ENCODE peak calls at places on chromosomes 4 and X, in seven cellular contexts. Y is CD8-positive, alpha-beta T cell; C is AG20443; O is GM06990; S is NCI-H748 treated with DMSO at 0.1 percent for 48 hours; I is NCI-H774; E is ELR. B is an unnamed sample.

GRCh38 chrX:19127649-19128168 is 5.4 kb upstream of the ADGRG2 start:
- DNase-seq in S (no peak), O (no peak), C (no peak), E (no peak), Y (no peak), I (no peak), B (no peak)

GRCh38 chrX:7515681-7516413 is 327.1 kb upstream of the VCX start:
- DNase-seq in I (no peak), E (peak; percentile 52), Y (no peak), S (no peak), O (no peak), C (peak; percentile 2), B (no peak)

GRCh38 chr4:41217020-41217333 is 2.6 kb upstream of the APBB2 start:
- DNase-seq in S (no peak), O (no peak), I (no peak), Y (no peak), E (no peak), C (no peak), B (peak; percentile 26)

GRCh38 chrX:79161655-79162054 is 17.2 kb downstream of the GPR174 start:
- DNase-seq in E (no peak), I (no peak), S (peak; percentile 77), C (no peak), Y (peak; percentile 16), O (peak; percentile 50), B (no peak)

GRCh38 chrX:153357877-153358276 is 23.9 kb downstream of the ZNF275 start:
- DNase-seq in O (no peak), Y (no peak), I (no peak), S (no peak), E (no peak), C (no peak), B (no peak)

GRCh38 chrX:129139837-129140679 is 383.2 kb downstream of the SMARCA1 start:
- DNase-seq in C (no peak), O (no peak), E (no peak), Y (no peak), I (peak; percentile 87), S (peak; percentile 86), B (peak; percentile 77)

GRCh38 chr4:139655116-139655515 is 10.5 kb upstream of the MGST2 start:
- DNase-seq in O (no peak), Y (no peak), I (no peak), S (no peak), C (no peak), E (peak; percentile 55), B (peak; percentile 23)

GRCh38 chr4:1011022-1011694 is at the start of gene FGFRL1:
- DNase-seq in I (peak; percentile 36), C (peak; percentile 98), O (peak; percentile 88), E (peak; percentile 89), S (peak; percentile 19), Y (peak; percentile 90), B (peak; percentile 36)

GRCh38 chr4:37865450-37865849 is 25.4 kb upstream of the TBC1D1 start:
- DNase-seq in O (no peak), C (no peak), E (no peak), Y (no peak), I (no peak), S (no peak), B (no peak)

GRCh38 chrX:9670136-9670905 is 95.3 kb downstream of the GPR143 start:
- DNase-seq in Y (no peak), C (no peak), I (no peak), O (no peak), E (peak; percentile 29), S (no peak), B (peak; percentile 16)

GRCh38 chrX:11427082-11428033 is 134.1 kb downstream of the AMELX start:
- DNase-seq in I (no peak), S (no peak), E (no peak), O (peak; percentile 42), Y (no peak), C (no peak), B (no peak)

GRCh38 chr4:47263721-47264120 is 199.8 kb downstream of the COMMD8 start:
- DNase-seq in Y (no peak), C (no peak), I (no peak), E (no peak), S (no peak), O (no peak), B (no peak)

GRCh38 chr4:125420499-125420898 is 105.7 kb downstream of the FAT4 start:
- DNase-seq in C (no peak), E (no peak), I (no peak), Y (no peak), S (no peak), O (no peak), B (no peak)

GRCh38 chr4:139243448-139244365 is 36.3 kb downstream of the MGARP start:
- DNase-seq in Y (no peak), C (peak; percentile 82), S (no peak), O (no peak), E (peak; percentile 93), I (no peak), B (no peak)

GRCh38 chr4:90328558-90328957 is 201.4 kb downstream of the CCSER1 start:
- DNase-seq in O (no peak), Y (no peak), C (no peak), S (no peak), I (no peak), E (peak; percentile 8), B (no peak)

GRCh38 chrX:84611843-84612636 is 109.8 kb upstream of the HDX start:
- DNase-seq in E (no peak), O (no peak), C (no peak), Y (no peak), S (no peak), I (no peak), B (no peak)

B was measured in NCI-H146.